ENCODE peak calls at places on chromosome 2, in four cellular contexts. One of them, this sample, is unnamed.
A peak's percentile ranks its signal among the peaks of the same experiment; 100 is the strongest.

GRCh38 chr2:48131503-48132293 is 225.4 kb upstream of the FBXO11 start:
- DNase-seq in esophagus squamous epithelium: no peak
- DNase-seq in stomach: no peak
- DNase-seq in adrenal gland: no peak
- DNase-seq in this sample: peak; percentile 86

GRCh38 chr2:18814387-18814786 is 225.0 kb upstream of the NT5C1B start:
- DNase-seq in adrenal gland: no peak
- DNase-seq in esophagus squamous epithelium: no peak
- DNase-seq in stomach: no peak
- DNase-seq in this sample: peak; percentile 86

GRCh38 chr2:43846140-43846793 is 7.5 kb downstream of the ABCG8 start:
- DNase-seq in esophagus squamous epithelium: no peak
- DNase-seq in adrenal gland: no peak
- DNase-seq in stomach: no peak
- DNase-seq in this sample: no peak

GRCh38 chr2:28062867-28063266 is 172.3 kb downstream of the BABAM2 start:
- DNase-seq in esophagus squamous epithelium: no peak
- DNase-seq in stomach: no peak
- DNase-seq in adrenal gland: no peak
- DNase-seq in this sample: no peak

GRCh38 chr2:159046966-159047365 is 78.5 kb downstream of the TANC1 start:
- DNase-seq in adrenal gland: no peak
- DNase-seq in esophagus squamous epithelium: no peak
- DNase-seq in stomach: no peak
- DNase-seq in this sample: peak; percentile 62

GRCh38 chr2:142140434-142140845 is 9.6 kb upstream of the LRP1B start:
- DNase-seq in stomach: no peak
- DNase-seq in adrenal gland: no peak
- DNase-seq in esophagus squamous epithelium: no peak
- DNase-seq in this sample: no peak

GRCh38 chr2:17719562-17720371 is 33.8 kb downstream of the SMC6 start:
- DNase-seq in stomach: no peak
- DNase-seq in adrenal gland: no peak
- DNase-seq in esophagus squamous epithelium: no peak
- DNase-seq in this sample: no peak

GRCh38 chr2:17667898-17668297 is 85.7 kb downstream of the SMC6 start:
- DNase-seq in esophagus squamous epithelium: no peak
- DNase-seq in adrenal gland: no peak
- DNase-seq in stomach: no peak
- DNase-seq in this sample: no peak

GRCh38 chr2:111626037-111626861 is 257.7 kb downstream of the ANAPC1 start:
- DNase-seq in esophagus squamous epithelium: no peak
- DNase-seq in adrenal gland: no peak
- DNase-seq in stomach: no peak
- DNase-seq in this sample: no peak

GRCh38 chr2:151886235-151886634 is 58.0 kb upstream of the ARL5A start:
- DNase-seq in stomach: no peak
- DNase-seq in adrenal gland: no peak
- DNase-seq in esophagus squamous epithelium: no peak
- DNase-seq in this sample: no peak

GRCh38 chr2:1193801-1194200 is 219.5 kb upstream of the TPO start:
- DNase-seq in esophagus squamous epithelium: no peak
- DNase-seq in stomach: no peak
- DNase-seq in adrenal gland: no peak
- DNase-seq in this sample: no peak

GRCh38 chr2:69011611-69012157 is 1.3 kb upstream of the ANTXR1 start:
- DNase-seq in esophagus squamous epithelium: no peak
- DNase-seq in adrenal gland: no peak
- DNase-seq in stomach: no peak
- DNase-seq in this sample: no peak

GRCh38 chr2:132477962-132478361 is 61.4 kb downstream of the GPR39 start:
- DNase-seq in stomach: no peak
- DNase-seq in esophagus squamous epithelium: no peak
- DNase-seq in adrenal gland: no peak
- DNase-seq in this sample: no peak

GRCh38 chr2:182283512-182283911 is 143.3 kb downstream of the PDE1A start:
- DNase-seq in esophagus squamous epithelium: no peak
- DNase-seq in adrenal gland: no peak
- DNase-seq in stomach: no peak
- DNase-seq in this sample: no peak

GRCh38 chr2:168348076-168348475 is 100.7 kb upstream of the STK39 start:
- DNase-seq in stomach: peak; percentile 41
- DNase-seq in adrenal gland: no peak
- DNase-seq in esophagus squamous epithelium: no peak
- DNase-seq in this sample: peak; percentile 48

GRCh38 chr2:215137741-215138340 is 585 bp downstream of the ABCA12 start:
- DNase-seq in esophagus squamous epithelium: no peak
- DNase-seq in adrenal gland: no peak
- DNase-seq in stomach: no peak
- DNase-seq in this sample: peak; percentile 2

GRCh38 chr2:170052151-170052550 is 125.8 kb upstream of the MYO3B start:
- DNase-seq in adrenal gland: no peak
- DNase-seq in stomach: no peak
- DNase-seq in esophagus squamous epithelium: no peak
- DNase-seq in this sample: peak; percentile 14

GRCh38 chr2:237165405-237166276 is 80.0 kb downstream of the COPS8 start:
- DNase-seq in esophagus squamous epithelium: no peak
- DNase-seq in stomach: no peak
- DNase-seq in adrenal gland: no peak
- DNase-seq in this sample: no peak

GRCh38 chr2:715847-716573 is 38.8 kb upstream of the TMEM18 start:
- DNase-seq in stomach: no peak
- DNase-seq in adrenal gland: no peak
- DNase-seq in esophagus squamous epithelium: no peak
- DNase-seq in this sample: peak; percentile 5

GRCh38 chr2:21413082-21413481 is 289.3 kb downstream of the TDRD15 start:
- DNase-seq in adrenal gland: no peak
- DNase-seq in esophagus squamous epithelium: no peak
- DNase-seq in stomach: no peak
- DNase-seq in this sample: no peak

GRCh38 chr2:208256192-208256782 is 1.4 kb upstream of the IDH1 start:
- DNase-seq in adrenal gland: no peak
- DNase-seq in stomach: no peak
- DNase-seq in esophagus squamous epithelium: no peak
- DNase-seq in this sample: no peak

GRCh38 chr2:95025406-95026319 is at the start of gene MAL:
- DNase-seq in esophagus squamous epithelium: no peak
- DNase-seq in adrenal gland: no peak
- DNase-seq in stomach: peak; percentile 40
- DNase-seq in this sample: no peak

GRCh38 chr2:172293952-172294351 is 133.4 kb upstream of the ITGA6 start:
- DNase-seq in adrenal gland: peak; percentile 44
- DNase-seq in esophagus squamous epithelium: no peak
- DNase-seq in stomach: peak; percentile 74
- DNase-seq in this sample: peak; percentile 40

GRCh38 chr2:43568226-43568625 is 27.6 kb downstream of the THADA start:
- DNase-seq in adrenal gland: no peak
- DNase-seq in esophagus squamous epithelium: no peak
- DNase-seq in stomach: no peak
- DNase-seq in this sample: no peak

GRCh38 chr2:78318275-78318674 is 707.2 kb upstream of the REG3G start:
- DNase-seq in esophagus squamous epithelium: no peak
- DNase-seq in adrenal gland: no peak
- DNase-seq in stomach: no peak
- DNase-seq in this sample: no peak

GRCh38 chr2:239773377-239774141 is 251.6 kb downstream of the NDUFA10 start:
- DNase-seq in esophagus squamous epithelium: no peak
- DNase-seq in adrenal gland: no peak
- DNase-seq in stomach: peak; percentile 14
- DNase-seq in this sample: no peak

GRCh38 chr2:102141011-102141914 is 1.3 kb upstream of the IL1R1 start:
- DNase-seq in adrenal gland: no peak
- DNase-seq in stomach: no peak
- DNase-seq in esophagus squamous epithelium: no peak
- DNase-seq in this sample: no peak

GRCh38 chr2:70029814-70030409 is 57.4 kb upstream of the PCBP1 start:
- DNase-seq in esophagus squamous epithelium: no peak
- DNase-seq in adrenal gland: peak; percentile 74
- DNase-seq in stomach: peak; percentile 38
- DNase-seq in this sample: peak; percentile 24

GRCh38 chr2:27973592-27973991 is 83.1 kb downstream of the BABAM2 start:
- DNase-seq in adrenal gland: no peak
- DNase-seq in esophagus squamous epithelium: no peak
- DNase-seq in stomach: no peak
- DNase-seq in this sample: peak; percentile 47

GRCh38 chr2:110219496-110220192 is 7.3 kb upstream of the MTLN start:
- DNase-seq in esophagus squamous epithelium: no peak
- DNase-seq in stomach: no peak
- DNase-seq in adrenal gland: no peak
- DNase-seq in this sample: peak; percentile 11

GRCh38 chr2:196153480-196153879 is 17.9 kb downstream of the STK17B start:
- DNase-seq in stomach: no peak
- DNase-seq in esophagus squamous epithelium: no peak
- DNase-seq in adrenal gland: no peak
- DNase-seq in this sample: no peak

GRCh38 chr2:82120648-82121047 is 1816.1 kb upstream of the LRRTM1 start:
- DNase-seq in adrenal gland: no peak
- DNase-seq in esophagus squamous epithelium: no peak
- DNase-seq in stomach: no peak
- DNase-seq in this sample: no peak

GRCh38 chr2:28413152-28413895 is 20.7 kb downstream of the FOSL2 start:
- DNase-seq in esophagus squamous epithelium: no peak
- DNase-seq in adrenal gland: peak; percentile 67
- DNase-seq in stomach: no peak
- DNase-seq in this sample: no peak

GRCh38 chr2:5923957-5924945 is 232.1 kb downstream of the SOX11 start:
- DNase-seq in adrenal gland: no peak
- DNase-seq in stomach: no peak
- DNase-seq in esophagus squamous epithelium: no peak
- DNase-seq in this sample: no peak
- TF ChIP-seq CTCF in adrenal gland: no peak
- TF ChIP-seq CTCF in stomach: no peak
- TF ChIP-seq CTCF in esophagus squamous epithelium: no peak
- TF ChIP-seq CTCF in this sample: no peak

DNA sequence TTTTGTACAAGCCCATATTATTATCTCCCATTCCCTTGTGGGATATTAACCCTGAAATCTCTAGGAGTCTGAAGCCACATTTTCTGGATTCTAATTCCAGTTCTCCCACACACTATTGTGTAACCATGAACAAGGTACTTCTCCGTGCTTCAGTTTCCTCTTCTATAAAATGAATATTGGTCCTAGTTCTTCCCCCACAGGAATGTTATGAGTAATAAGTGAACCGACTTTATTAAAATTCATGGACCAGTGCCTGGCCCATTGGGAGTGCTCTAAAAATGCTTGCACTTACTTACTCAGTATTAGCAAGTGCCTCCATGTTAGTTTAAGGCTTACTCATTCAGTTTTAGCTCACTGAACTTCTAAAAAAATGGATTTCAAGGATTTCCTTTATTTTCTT is 1.4 kb upstream of the ACMSD start:
- DNase-seq in stomach: no peak
- DNase-seq in adrenal gland: no peak
- DNase-seq in esophagus squamous epithelium: no peak
- DNase-seq in this sample: peak; percentile 76
- H3K4me3 ChIP-seq in stomach: no peak overlapping the region
- H3K4me3 ChIP-seq in adrenal gland: no peak overlapping the region
- H3K4me3 ChIP-seq in esophagus squamous epithelium: no peak overlapping the region
- H3K4me3 ChIP-seq in this sample: no peak overlapping the region

GRCh38 chr2:173963323-173963816 is 1.8 kb downstream of the SP3 start:
- DNase-seq in adrenal gland: peak; percentile 63
- DNase-seq in stomach: no peak
- DNase-seq in esophagus squamous epithelium: no peak
- DNase-seq in this sample: peak; percentile 71

GRCh38 chr2:173966274-173967098 is 1.3 kb upstream of the SP3 start:
- DNase-seq in stomach: no peak
- DNase-seq in esophagus squamous epithelium: no peak
- DNase-seq in adrenal gland: no peak
- DNase-seq in this sample: no peak

GRCh38 chr2:173964565-173965371 is 405 bp downstream of the SP3 start:
- DNase-seq in esophagus squamous epithelium: peak; percentile 60
- DNase-seq in stomach: peak; percentile 85
- DNase-seq in adrenal gland: peak; percentile 94
- DNase-seq in this sample: peak; percentile 79

GRCh38 chr2:173963817-173964564 is 1.2 kb downstream of the SP3 start:
- DNase-seq in stomach: peak; percentile 93
- DNase-seq in esophagus squamous epithelium: peak; percentile 70
- DNase-seq in adrenal gland: peak; percentile 93
- DNase-seq in this sample: peak; percentile 61

GRCh38 chr2:173965372-173966025 is at the start of gene SP3:
- DNase-seq in esophagus squamous epithelium: peak; percentile 82
- DNase-seq in adrenal gland: peak; percentile 99
- DNase-seq in stomach: peak; percentile 97
- DNase-seq in this sample: peak; percentile 95
- TF ChIP-seq CTCF in esophagus squamous epithelium: no peak
- TF ChIP-seq CTCF in adrenal gland: no peak
- TF ChIP-seq CTCF in stomach: peak; percentile 8
- TF ChIP-seq CTCF in this sample: no peak

DNA sequence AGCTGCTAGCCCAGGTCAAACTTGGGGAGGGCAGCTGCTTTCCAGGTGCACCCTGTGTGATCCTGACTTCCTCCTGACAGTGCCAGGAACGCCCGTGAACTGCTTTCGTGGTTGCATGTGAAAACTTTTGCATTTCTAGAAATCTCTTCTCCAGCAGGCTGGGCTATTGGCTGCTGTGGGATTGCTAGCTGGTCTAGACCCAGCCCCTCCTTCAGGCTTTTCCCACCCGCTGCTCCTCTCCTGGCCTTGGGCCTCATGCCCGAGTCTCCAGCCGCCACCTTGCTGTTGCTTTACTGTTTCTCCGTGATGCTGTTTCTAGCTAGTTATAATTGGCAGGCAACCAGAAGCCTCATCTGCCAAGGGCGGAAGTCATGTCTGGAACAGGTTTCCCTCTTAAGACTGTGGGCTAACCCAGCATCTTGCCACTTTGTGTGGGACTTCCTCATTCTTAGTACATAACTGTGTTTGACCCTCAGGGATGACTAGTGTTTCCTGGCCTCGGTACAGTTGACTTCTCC is 27.0 kb upstream of the MGAT4A start:
- DNase-seq in stomach: peak; percentile 70
- DNase-seq in adrenal gland: peak; percentile 79
- DNase-seq in esophagus squamous epithelium: peak; percentile 55
- DNase-seq in this sample: peak; percentile 86
- H3K4me3 ChIP-seq in stomach: peak overlapping the region; percentile 25
- H3K4me3 ChIP-seq in adrenal gland: no peak overlapping the region
- H3K4me3 ChIP-seq in esophagus squamous epithelium: peak overlapping the region; percentile 23
- H3K4me3 ChIP-seq in this sample: no peak overlapping the region